ENCODE peak calls at places on chromosomes 11 and 22, in four cellular contexts. D is A549, O is HepG2, N is GM12878. Q is an unnamed sample.

GRCh38 chr11:2837096-2837601 is 48.4 kb downstream of the CDKN1C start:
- DNase-seq in D (peak; percentile 42), O (peak; percentile 62), N (no peak), Q (peak; percentile 82)

GRCh38 chr11:116558504-116559252 is 214.1 kb downstream of the BUD13 start:
- DNase-seq in D (no peak), O (no peak), N (no peak), Q (no peak)

GRCh38 chr11:16603890-16604783 is 134.3 kb upstream of the C11orf58 start:
- DNase-seq in D (no peak), O (no peak), N (no peak), Q (peak; percentile 60)

GRCh38 chr22:37792494-37792893 is 15.2 kb upstream of the GCAT start:
- DNase-seq in D (no peak), O (no peak), N (no peak), Q (no peak)

GRCh38 chr22:44823806-44824205 is 71.4 kb downstream of the ARHGAP8 start:
- DNase-seq in D (no peak), O (no peak), N (no peak), Q (no peak)

GRCh38 chr11:117195208-117195607 is 4.0 kb upstream of the TAGLN start:
- DNase-seq in D (no peak), O (no peak), N (no peak), Q (no peak)

GRCh38 chr11:115699733-115700132 is 195.5 kb upstream of the CADM1 start:
- DNase-seq in D (no peak), O (no peak), N (no peak), Q (no peak)

GRCh38 chr22:41914611-41915034 is 251 bp downstream of the SHISA8 start:
- DNase-seq in D (no peak), O (no peak), N (no peak), Q (peak; percentile 72)

GRCh38 chr22:28369849-28370248 is 309.8 kb downstream of the TTC28 start:
- DNase-seq in D (no peak), O (no peak), N (no peak), Q (peak; percentile 49)

DNA sequence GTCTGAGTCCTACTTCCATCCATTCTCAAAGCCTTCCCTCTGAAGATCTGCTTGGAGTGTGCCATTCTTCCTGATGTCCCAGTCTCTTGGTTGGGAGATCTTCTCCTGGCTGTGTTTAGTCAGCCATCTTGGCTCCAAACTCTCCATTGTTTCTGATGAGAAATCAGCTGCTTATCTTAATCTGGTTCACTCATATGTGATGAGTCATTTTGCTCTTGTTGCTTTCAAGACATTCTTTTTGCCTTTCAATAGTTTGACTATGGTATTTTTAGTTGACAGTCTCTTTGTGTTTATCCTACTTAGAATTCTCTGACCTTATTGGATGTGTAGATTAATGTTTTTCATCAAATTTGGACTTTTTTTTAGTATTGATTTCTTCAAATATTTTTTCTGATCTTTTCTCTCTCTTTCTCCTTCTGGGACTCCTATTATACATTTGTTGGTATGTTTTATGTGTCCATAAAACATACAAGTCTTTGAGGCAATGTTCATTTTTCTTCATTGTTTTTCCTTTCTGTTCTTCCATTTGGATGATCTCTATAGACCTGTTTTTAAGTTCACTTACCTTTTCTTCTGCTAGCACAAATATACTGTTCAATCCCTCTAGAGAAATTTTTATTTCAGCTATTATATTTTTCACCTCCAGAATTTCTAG is 77.2 kb upstream of the CLPB start:
- DNase-seq in D (peak; percentile 14), O (no peak), N (no peak), Q (no peak)
- TF ChIP-seq JUNB in D (no peak), O (no peak), N (no peak), Q (no peak)

DNA sequence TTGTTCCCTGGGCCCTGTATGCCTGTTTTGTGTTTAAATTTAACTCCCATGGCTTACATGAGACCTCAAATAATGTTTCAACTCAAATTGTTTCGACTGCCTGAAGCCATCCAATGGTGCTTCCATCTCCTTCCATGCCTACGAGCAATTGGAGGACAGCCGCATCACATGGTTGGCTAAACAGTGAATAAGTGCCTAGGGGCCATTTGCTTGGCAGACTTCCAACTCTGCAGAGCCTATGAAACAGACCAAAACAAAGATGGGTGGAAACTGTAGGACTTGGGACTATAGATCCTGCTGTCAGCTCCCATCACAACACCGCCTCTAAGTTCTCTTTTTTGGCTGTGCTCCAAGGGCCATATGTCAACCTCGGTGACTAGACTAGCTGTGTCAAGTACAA is 84.1 kb downstream of the PARVA start:
- DNase-seq in D (no peak), O (no peak), N (no peak), Q (no peak)
- TF ChIP-seq CHD2 in D (no peak), O (no peak), N (no peak), Q (no peak)

DNA sequence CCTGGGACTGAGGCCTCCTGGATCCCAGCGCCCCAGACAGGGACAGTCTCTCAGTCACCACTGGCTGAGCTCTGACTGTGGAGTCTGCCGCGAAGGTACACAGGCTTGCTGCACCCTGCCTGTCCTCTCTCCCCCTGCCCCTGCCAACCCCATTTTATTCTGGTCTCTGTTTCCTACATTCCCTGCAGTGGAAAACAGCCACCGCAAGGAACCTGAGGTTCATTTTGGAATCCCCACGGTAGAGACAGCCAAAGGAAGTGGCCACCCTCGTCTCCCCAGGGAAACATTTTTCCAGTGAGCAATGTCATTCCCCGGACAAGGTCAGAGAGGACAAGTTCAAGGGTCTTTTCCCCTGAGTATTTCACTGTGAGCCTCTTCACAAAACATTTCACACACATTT is 56.6 kb downstream of the FBXO7 start:
- DNase-seq in D (no peak), O (no peak), N (no peak), Q (no peak)
- TF ChIP-seq JUNB in D (no peak), O (no peak), N (no peak), Q (no peak)

GRCh38 chr11:59097113-59097708 is 9.8 kb upstream of the FAM111B start:
- DNase-seq in D (peak; percentile 72), O (peak; percentile 60), N (no peak), Q (peak; percentile 15)

GRCh38 chr11:59106363-59107336 is at the start of gene FAM111B:
- DNase-seq in D (peak; percentile 94), O (peak; percentile 94), N (peak; percentile 84), Q (peak; percentile 8)

DNA sequence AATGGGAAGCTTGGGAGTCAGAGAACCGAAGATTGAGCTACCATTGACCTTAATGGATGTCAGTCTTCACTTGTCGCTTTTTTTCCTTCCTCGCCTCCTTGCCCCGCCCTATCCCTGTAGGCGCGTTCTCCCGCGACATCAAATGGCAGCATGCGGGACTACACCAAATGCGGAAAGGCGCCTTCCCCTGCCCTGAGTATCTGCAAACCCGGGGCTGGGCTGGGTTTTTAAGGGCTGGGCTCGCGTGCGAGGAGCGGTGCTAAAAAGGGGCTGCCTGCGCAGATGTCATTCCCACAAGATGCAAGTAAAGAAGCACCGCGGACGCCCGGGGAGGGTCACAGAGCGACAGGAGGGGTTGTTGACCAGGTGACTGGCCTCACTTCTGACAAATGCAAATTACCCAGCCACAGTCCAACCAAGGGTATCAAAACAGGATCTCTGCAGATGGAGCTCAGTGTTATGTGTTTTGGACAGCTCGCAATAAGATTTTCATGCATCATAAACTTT is 4.7 kb upstream of the FAM111B start:
- DNase-seq in D (peak; percentile 78), O (no peak), N (peak; percentile 74), Q (peak; percentile 57)
- TF ChIP-seq CHD2 in D (no peak), O (no peak), N (peak; percentile 79), Q (peak; percentile 67)

DNA sequence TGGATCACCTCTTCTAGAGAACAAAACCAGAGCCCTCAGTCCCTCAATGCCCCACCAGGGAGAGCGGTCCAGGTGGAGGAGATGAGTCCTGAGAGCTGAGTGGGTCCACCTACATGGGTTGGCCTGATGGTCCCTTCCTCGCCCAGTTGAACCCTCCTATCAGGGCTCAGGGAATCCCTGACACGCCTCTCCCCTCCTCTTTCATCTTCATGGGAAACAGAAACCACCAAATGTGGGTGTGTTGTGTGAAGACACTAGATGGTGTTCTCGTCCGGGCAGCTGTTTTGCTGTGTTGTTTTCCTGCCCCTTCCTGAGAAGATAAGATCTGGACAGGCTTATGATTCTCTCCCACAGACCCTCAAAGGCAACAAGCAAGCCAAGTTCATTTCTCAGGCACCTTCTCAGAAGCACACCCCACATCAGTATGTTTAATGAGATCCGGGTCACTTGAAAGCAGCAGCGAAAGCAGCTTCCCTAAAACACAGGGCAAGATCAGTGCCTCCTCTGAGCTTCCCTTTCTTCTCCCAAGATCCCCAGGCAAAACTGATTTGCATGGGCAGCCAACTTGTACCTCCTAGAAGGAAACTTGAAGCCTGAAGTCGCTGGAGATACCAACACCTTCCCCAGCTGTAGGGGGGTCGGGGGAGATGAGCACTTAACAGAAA is 35.3 kb upstream of the POU2AF1 start:
- DNase-seq in D (no peak), O (no peak), N (peak; percentile 95), Q (no peak)
- TF ChIP-seq JUNB in D (no peak), O (no peak), N (no peak), Q (no peak)

GRCh38 chr11:77778549-77778948 is 42.0 kb downstream of the RSF1 start:
- DNase-seq in D (no peak), O (no peak), N (no peak), Q (no peak)

GRCh38 chr11:77778118-77778517 is 42.4 kb downstream of the RSF1 start:
- DNase-seq in D (no peak), O (no peak), N (no peak), Q (no peak)

GRCh38 chr11:77783023-77783422 is 37.5 kb downstream of the RSF1 start:
- DNase-seq in D (no peak), O (no peak), N (no peak), Q (no peak)

GRCh38 chr11:77776455-77776854 is 44.1 kb downstream of the RSF1 start:
- DNase-seq in D (peak; percentile 21), O (peak; percentile 29), N (no peak), Q (no peak)

GRCh38 chr11:77779935-77780334 is 40.6 kb downstream of the RSF1 start:
- DNase-seq in D (peak; percentile 21), O (peak; percentile 29), N (no peak), Q (no peak)
- TF ChIP-seq CHD2 in D (no peak), O (no peak), N (no peak), Q (no peak)

DNA sequence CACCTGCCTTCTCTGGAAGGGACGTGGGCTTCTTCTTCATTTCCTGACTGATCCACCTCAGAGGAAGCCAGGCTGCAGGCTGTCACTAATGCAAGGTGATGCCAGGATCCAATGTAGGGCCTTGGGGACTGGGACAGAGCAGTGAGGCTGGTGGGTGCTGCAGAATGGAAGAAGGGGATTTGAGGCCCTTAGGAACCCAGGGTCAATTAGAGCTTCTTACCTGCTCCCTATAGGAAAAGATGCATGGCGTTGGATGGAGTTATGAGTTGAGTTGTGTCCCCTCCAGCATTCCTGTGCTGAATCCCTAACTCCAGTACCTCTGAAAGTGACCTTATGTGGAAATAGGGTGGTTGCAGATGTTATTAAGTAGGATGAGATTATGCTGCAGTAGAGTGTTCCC is 190.4 kb downstream of the MIAT start:
- DNase-seq in D (no peak), O (no peak), N (no peak), Q (no peak)
- TF ChIP-seq JUNB in D (no peak), O (no peak), N (no peak), Q (no peak)

GRCh38 chr22:19419086-19419463 is 12.5 kb downstream of the HIRA start:
- DNase-seq in D (no peak), O (no peak), N (no peak), Q (peak; percentile 99)
- TF ChIP-seq CHD2 in D (no peak), O (no peak), N (no peak), Q (peak; percentile 60)